ENCODE peak calls at places on chromosomes 3 and 15, in five cellular contexts. V is astrocyte, I is adipocyte, M is mammary epithelial cell, F is mesendoderm. Q is an unnamed sample.

GRCh38 chr3:134093906-134094305 is 64.2 kb upstream of the SLCO2A1 start:
- DNase-seq in V (peak; percentile 66), M (peak; percentile 16), I (no peak), F (no peak), Q (no peak)

GRCh38 chr3:15405448-15406050 is 21.8 kb downstream of the METTL6 start:
- DNase-seq in F (peak; percentile 57), V (peak; percentile 43), I (peak; percentile 83), M (peak; percentile 38), Q (peak; percentile 70)

GRCh38 chr3:28033059-28033784 is 208.2 kb upstream of the CMC1 start:
- DNase-seq in F (no peak), V (no peak), M (no peak), I (no peak), Q (no peak)

GRCh38 chr3:6965881-6966280 is 105.0 kb downstream of the GRM7 start:
- DNase-seq in V (no peak), F (peak; percentile 49), M (no peak), I (no peak), Q (no peak)

GRCh38 chr15:65033659-65034269 is 4.3 kb upstream of the MTFMT start:
- DNase-seq in M (peak; percentile 27), I (peak; percentile 72), V (peak; percentile 22), F (peak; percentile 59), Q (peak; percentile 56)

GRCh38 chr3:77898621-77899020 is 858.7 kb downstream of the ROBO2 start:
- DNase-seq in M (peak; percentile 10), F (no peak), V (no peak), I (no peak), Q (no peak)

GRCh38 chr15:40498891-40499290 is 28.1 kb downstream of the CHST14 start:
- DNase-seq in I (no peak), M (no peak), F (no peak), V (no peak), Q (no peak)

GRCh38 chr15:82044373-82045178 is 1.2 kb downstream of the MEX3B start:
- DNase-seq in V (peak; percentile 77), F (peak; percentile 90), M (peak; percentile 32), I (peak; percentile 81), Q (peak; percentile 84)

GRCh38 chr3:111249421-111249820 is 177.8 kb downstream of the NECTIN3 start:
- DNase-seq in I (no peak), F (no peak), M (no peak), V (no peak), Q (no peak)

GRCh38 chr15:68304611-68305337 is 27.2 kb downstream of the FEM1B start:
- DNase-seq in F (peak; percentile 90), V (no peak), M (peak; percentile 87), I (no peak), Q (peak; percentile 52)

GRCh38 chr15:64845183-64845611 is 3.5 kb downstream of the PLEKHO2 start:
- DNase-seq in I (no peak), M (no peak), F (no peak), V (no peak), Q (peak; percentile 7)

GRCh38 chr15:35243758-35244157 is 158.7 kb upstream of the NANOGP8 start:
- DNase-seq in F (no peak), V (no peak), M (no peak), I (peak; percentile 2), Q (no peak)

GRCh38 chr3:139906441-139906840 is 28.5 kb upstream of the CLSTN2 start:
- DNase-seq in F (peak; percentile 96), I (peak; percentile 28), M (peak; percentile 68), V (peak; percentile 76), Q (no peak)

GRCh38 chr3:7504886-7505775 is 644.2 kb downstream of the GRM7 start:
- DNase-seq in F (peak; percentile 54), M (peak; percentile 89), V (peak; percentile 98), I (peak; percentile 6), Q (no peak)

GRCh38 chr3:71492566-71492965 is 91.0 kb downstream of the FOXP1 start:
- DNase-seq in I (no peak), M (no peak), F (no peak), V (no peak), Q (no peak)

GRCh38 chr15:87610366-87610765 is 646.2 kb downstream of the NTRK3 start:
- DNase-seq in F (no peak), V (peak; percentile 80), I (no peak), M (no peak), Q (no peak)

GRCh38 chr3:170012683-170013400 is 25.0 kb upstream of the GPR160 start:
- DNase-seq in F (no peak), V (no peak), I (no peak), M (no peak), Q (no peak)

GRCh38 chr3:156617781-156618180 is 56.6 kb upstream of the TIPARP start:
- DNase-seq in V (no peak), I (no peak), F (no peak), M (peak; percentile 43), Q (no peak)

GRCh38 chr3:156619376-156619775 is 55.0 kb upstream of the TIPARP start:
- DNase-seq in V (peak; percentile 32), I (peak; percentile 33), M (no peak), F (no peak), Q (no peak)

GRCh38 chr3:156617145-156617544 is 57.2 kb upstream of the TIPARP start:
- DNase-seq in I (no peak), M (peak; percentile 54), F (no peak), V (no peak), Q (no peak)

GRCh38 chr3:156620901-156621300 is 53.5 kb upstream of the TIPARP start:
- DNase-seq in F (no peak), V (no peak), M (peak; percentile 61), I (no peak), Q (no peak)

DNA sequence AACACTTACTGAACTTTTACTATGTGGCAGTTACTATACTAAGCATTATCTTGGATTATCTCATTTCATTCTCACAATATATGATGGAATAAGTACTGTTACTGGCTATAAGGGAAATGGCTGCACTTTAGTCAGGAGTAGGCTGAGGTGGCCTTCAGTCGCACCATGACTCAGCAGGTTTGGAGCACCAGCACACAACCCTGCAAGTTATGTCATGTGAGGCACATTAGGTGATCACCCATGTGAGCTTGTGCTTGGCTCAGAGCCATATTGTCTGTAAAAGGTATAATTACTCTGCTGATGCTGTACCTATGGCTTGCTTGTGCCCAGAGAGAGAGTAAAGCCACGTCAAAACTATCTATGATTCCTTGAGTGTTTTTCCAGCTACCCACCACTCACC is 54.1 kb upstream of the TIPARP start:
- DNase-seq in I (no peak), M (peak; percentile 82), V (no peak), F (no peak), Q (no peak)
- H3K9ac ChIP-seq in I (no peak overlapping the region), M (no peak overlapping the region), V (no peak overlapping the region), F (no peak overlapping the region), Q (no peak overlapping the region)

GRCh38 chr3:54008099-54008498 is 114.3 kb upstream of the CACNA2D3 start:
- DNase-seq in F (no peak), V (no peak), I (no peak), M (peak; percentile 35), Q (no peak)

GRCh38 chr3:53999725-54000124 is 108.1 kb upstream of the SELENOK start:
- DNase-seq in V (no peak), F (no peak), I (no peak), M (no peak), Q (no peak)

GRCh38 chr3:54004351-54004750 is 112.7 kb upstream of the SELENOK start:
- DNase-seq in M (no peak), V (no peak), I (no peak), F (no peak), Q (no peak)

GRCh38 chr3:53998980-53999379 is 107.3 kb upstream of the SELENOK start:
- DNase-seq in I (no peak), V (no peak), F (no peak), M (no peak), Q (no peak)

GRCh38 chr3:54003136-54003535 is 111.5 kb upstream of the SELENOK start:
- DNase-seq in F (no peak), V (no peak), I (no peak), M (no peak), Q (no peak)
- H3K9ac ChIP-seq in F (no peak overlapping the region), V (no peak overlapping the region), I (no peak overlapping the region), M (no peak overlapping the region), Q (no peak overlapping the region)

GRCh38 chr3:100264242-100264641 is 3.5 kb downstream of the TBC1D23 start:
- DNase-seq in V (no peak), F (no peak), I (peak; percentile 50), M (no peak), Q (no peak)
- H3K9ac ChIP-seq in V (no peak overlapping the region), F (no peak overlapping the region), I (no peak overlapping the region), M (no peak overlapping the region), Q (no peak overlapping the region)

GRCh38 chr3:177426151-177426904 is 229.0 kb upstream of the TBL1XR1 start:
- DNase-seq in M (no peak), F (no peak), V (no peak), I (peak; percentile 27), Q (no peak)
- H3K9ac ChIP-seq in M (no peak overlapping the region), F (no peak overlapping the region), V (no peak overlapping the region), I (no peak overlapping the region), Q (no peak overlapping the region)

GRCh38 chr3:195698325-195699147 is 22.2 kb upstream of the MUC20 start:
- DNase-seq in I (no peak), F (peak; percentile 80), M (no peak), V (no peak), Q (peak; percentile 63)
- H3K9ac ChIP-seq in I (no peak overlapping the region), F (no peak overlapping the region), M (no peak overlapping the region), V (no peak overlapping the region), Q (no peak overlapping the region)

GRCh38 chr15:71468715-71469114 is 341.6 kb upstream of the NR2E3 start:
- DNase-seq in V (no peak), I (no peak), F (no peak), M (no peak), Q (no peak)

GRCh38 chr15:71473751-71474150 is 336.6 kb upstream of the NR2E3 start:
- DNase-seq in M (no peak), F (no peak), V (no peak), I (no peak), Q (no peak)

GRCh38 chr15:71469393-71469792 is 341.0 kb upstream of the NR2E3 start:
- DNase-seq in I (peak; percentile 68), M (no peak), V (no peak), F (no peak), Q (no peak)

GRCh38 chr15:71472699-71473098 is 337.7 kb upstream of the NR2E3 start:
- DNase-seq in M (no peak), I (no peak), F (no peak), V (no peak), Q (no peak)

GRCh38 chr15:71471347-71471746 is 339.0 kb upstream of the NR2E3 start:
- DNase-seq in M (peak; percentile 91), I (no peak), V (no peak), F (peak; percentile 50), Q (no peak)
- H3K9ac ChIP-seq in M (peak overlapping the region; percentile 30), I (no peak overlapping the region), V (no peak overlapping the region), F (no peak overlapping the region), Q (no peak overlapping the region)

DNA sequence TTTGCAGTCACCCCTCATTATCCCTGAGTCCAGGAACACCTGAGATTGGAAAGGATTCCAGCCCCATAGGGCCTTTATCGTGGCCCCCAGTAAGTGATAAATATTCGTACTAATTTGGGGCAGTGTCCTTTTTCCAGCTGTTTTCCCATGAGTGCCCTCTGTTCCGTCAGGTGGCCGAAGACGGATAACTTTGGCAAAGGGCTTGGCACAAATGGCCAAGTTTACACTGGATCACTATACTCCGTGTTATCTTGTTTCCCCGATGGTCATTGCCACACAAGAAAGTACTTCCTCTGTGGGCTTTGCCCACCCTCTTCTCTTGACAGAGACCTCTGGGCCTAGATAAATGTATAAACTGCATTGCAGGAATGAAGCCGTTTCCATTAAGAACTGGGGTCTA is 39.1 kb downstream of the SMAD3 start:
- DNase-seq in I (no peak), F (no peak), M (no peak), V (no peak), Q (no peak)
- H3K9ac ChIP-seq in I (peak overlapping the region; percentile 14), F (no peak overlapping the region), M (no peak overlapping the region), V (peak overlapping the region; percentile 92), Q (no peak overlapping the region)

GRCh38 chr15:31024979-31025378 is 33.6 kb upstream of the MTMR10 start:
- DNase-seq in V (peak; percentile 21), M (no peak), I (peak; percentile 29), F (peak; percentile 48), Q (no peak)
- H3K9ac ChIP-seq in V (peak overlapping the region; percentile 27), M (no peak overlapping the region), I (no peak overlapping the region), F (no peak overlapping the region), Q (no peak overlapping the region)